ENCODE peak calls at places on chromosome 7, in six cellular contexts. One of them, this sample, is unnamed.

GRCh38 chr7:117711556-117711955 is 161.7 kb downstream of the CTTNBP2 start:
- DNase-seq in OCI-LY7: no peak
- DNase-seq in colonic mucosa: no peak
- DNase-seq in spleen: no peak
- DNase-seq in GM13977: no peak
- DNase-seq in WTC11: no peak
- DNase-seq in this sample: no peak

GRCh38 chr7:23393636-23394035 is 76.7 kb downstream of the IGF2BP3 start:
- DNase-seq in OCI-LY7: no peak
- DNase-seq in colonic mucosa: no peak
- DNase-seq in spleen: no peak
- DNase-seq in GM13977: no peak
- DNase-seq in WTC11: no peak
- DNase-seq in this sample: no peak

GRCh38 chr7:107939472-107940145 is 48.6 kb downstream of the DLD start:
- DNase-seq in OCI-LY7: no peak
- DNase-seq in colonic mucosa: no peak
- DNase-seq in spleen: no peak
- DNase-seq in GM13977: no peak
- DNase-seq in WTC11: no peak
- DNase-seq in this sample: no peak

GRCh38 chr7:117283371-117283770 is 39.5 kb downstream of the WNT2 start:
- DNase-seq in OCI-LY7: no peak
- DNase-seq in colonic mucosa: no peak
- DNase-seq in spleen: no peak
- DNase-seq in GM13977: no peak
- DNase-seq in WTC11: no peak
- DNase-seq in this sample: no peak

GRCh38 chr7:134421998-134422397 is 36.9 kb downstream of the AKR1B1 start:
- DNase-seq in OCI-LY7: no peak
- DNase-seq in colonic mucosa: no peak
- DNase-seq in spleen: no peak
- DNase-seq in GM13977: no peak
- DNase-seq in WTC11: no peak
- DNase-seq in this sample: no peak

GRCh38 chr7:142960955-142961512 is 1.1 kb downstream of the KEL start:
- DNase-seq in OCI-LY7: no peak
- DNase-seq in colonic mucosa: no peak
- DNase-seq in spleen: no peak
- DNase-seq in GM13977: no peak
- DNase-seq in WTC11: peak
- DNase-seq in this sample: no peak

GRCh38 chr7:89757910-89758309 is 396.4 kb upstream of the STEAP1 start:
- DNase-seq in OCI-LY7: no peak
- DNase-seq in colonic mucosa: no peak
- DNase-seq in spleen: no peak
- DNase-seq in GM13977: no peak
- DNase-seq in WTC11: no peak
- DNase-seq in this sample: no peak

GRCh38 chr7:100128602-100128963 is 1.8 kb downstream of the MBLAC1 start:
- DNase-seq in OCI-LY7: peak
- DNase-seq in colonic mucosa: no peak
- DNase-seq in spleen: no peak
- DNase-seq in GM13977: no peak
- DNase-seq in WTC11: no peak
- DNase-seq in this sample: no peak

GRCh38 chr7:76063525-76063924 is 15.6 kb downstream of the MDH2 start:
- DNase-seq in OCI-LY7: no peak
- DNase-seq in colonic mucosa: peak
- DNase-seq in spleen: peak
- DNase-seq in GM13977: peak
- DNase-seq in WTC11: no peak
- DNase-seq in this sample: peak

GRCh38 chr7:3300221-3300650 is 816 bp upstream of the SDK1 start:
- DNase-seq in OCI-LY7: no peak
- DNase-seq in colonic mucosa: no peak
- DNase-seq in spleen: no peak
- DNase-seq in GM13977: no peak
- DNase-seq in WTC11: peak
- DNase-seq in this sample: no peak

GRCh38 chr7:26688388-26688787 is 176.0 kb downstream of the SKAP2 start:
- DNase-seq in OCI-LY7: no peak
- DNase-seq in colonic mucosa: peak
- DNase-seq in spleen: no peak
- DNase-seq in GM13977: no peak
- DNase-seq in WTC11: no peak
- DNase-seq in this sample: no peak

GRCh38 chr7:134703241-134703594 is 56.6 kb downstream of the BPGM start:
- DNase-seq in OCI-LY7: no peak
- DNase-seq in colonic mucosa: no peak
- DNase-seq in spleen: no peak
- DNase-seq in GM13977: no peak
- DNase-seq in WTC11: no peak
- DNase-seq in this sample: no peak

GRCh38 chr7:128909605-128910568 is 622 bp downstream of the KCP start:
- DNase-seq in OCI-LY7: no peak
- DNase-seq in colonic mucosa: no peak
- DNase-seq in spleen: peak
- DNase-seq in GM13977: no peak
- DNase-seq in WTC11: peak
- DNase-seq in this sample: no peak

GRCh38 chr7:22333680-22334141 is 23.2 kb downstream of the RAPGEF5 start:
- DNase-seq in OCI-LY7: no peak
- DNase-seq in colonic mucosa: peak
- DNase-seq in spleen: no peak
- DNase-seq in GM13977: no peak
- DNase-seq in WTC11: no peak
- DNase-seq in this sample: no peak

GRCh38 chr7:111098926-111099250 is 8.0 kb downstream of the LRRN3 start:
- DNase-seq in OCI-LY7: no peak
- DNase-seq in colonic mucosa: no peak
- DNase-seq in spleen: no peak
- DNase-seq in GM13977: no peak
- DNase-seq in WTC11: no peak
- DNase-seq in this sample: no peak

GRCh38 chr7:24653316-24654085 is 80.2 kb downstream of the PALS2 start:
- DNase-seq in OCI-LY7: no peak
- DNase-seq in colonic mucosa: no peak
- DNase-seq in spleen: no peak
- DNase-seq in GM13977: no peak
- DNase-seq in WTC11: no peak
- DNase-seq in this sample: no peak

GRCh38 chr7:128052404-128052803 is 21.2 kb upstream of the LRRC4 start:
- DNase-seq in OCI-LY7: no peak
- DNase-seq in colonic mucosa: no peak
- DNase-seq in spleen: no peak
- DNase-seq in GM13977: no peak
- DNase-seq in WTC11: no peak
- DNase-seq in this sample: no peak

GRCh38 chr7:150826061-150826849 is 25.7 kb downstream of the TMEM176A start:
- DNase-seq in OCI-LY7: no peak
- DNase-seq in colonic mucosa: peak
- DNase-seq in spleen: no peak
- DNase-seq in GM13977: no peak
- DNase-seq in WTC11: no peak
- DNase-seq in this sample: no peak

GRCh38 chr7:10875081-10875480 is 98.6 kb upstream of the PHF14 start:
- DNase-seq in OCI-LY7: no peak
- DNase-seq in colonic mucosa: no peak
- DNase-seq in spleen: no peak
- DNase-seq in GM13977: no peak
- DNase-seq in WTC11: no peak
- DNase-seq in this sample: no peak

GRCh38 chr7:131284702-131285419 is 42.8 kb upstream of the MKLN1 start:
- DNase-seq in OCI-LY7: no peak
- DNase-seq in colonic mucosa: no peak
- DNase-seq in spleen: no peak
- DNase-seq in GM13977: no peak
- DNase-seq in WTC11: peak
- DNase-seq in this sample: no peak

GRCh38 chr7:2934984-2935740 is 91.1 kb upstream of the GNA12 start:
- DNase-seq in OCI-LY7: no peak
- DNase-seq in colonic mucosa: no peak
- DNase-seq in spleen: peak
- DNase-seq in GM13977: no peak
- DNase-seq in WTC11: peak
- DNase-seq in this sample: no peak

GRCh38 chr7:74656911-74657691 is 417 bp upstream of the GTF2I start:
- DNase-seq in OCI-LY7: peak
- DNase-seq in colonic mucosa: peak
- DNase-seq in spleen: peak
- DNase-seq in GM13977: peak
- DNase-seq in WTC11: peak
- DNase-seq in this sample: peak
- TF ChIP-seq CTCF in OCI-LY7: no peak
- TF ChIP-seq CTCF in colonic mucosa: no peak
- TF ChIP-seq CTCF in spleen: peak
- TF ChIP-seq CTCF in GM13977: peak
- TF ChIP-seq CTCF in WTC11: no peak
- TF ChIP-seq CTCF in this sample: no peak

GRCh38 chr7:87886875-87887274 is 10.6 kb downstream of the DBF4 start:
- DNase-seq in OCI-LY7: peak
- DNase-seq in colonic mucosa: no peak
- DNase-seq in spleen: no peak
- DNase-seq in GM13977: no peak
- DNase-seq in WTC11: no peak
- DNase-seq in this sample: no peak
- TF ChIP-seq CTCF in OCI-LY7: peak
- TF ChIP-seq CTCF in colonic mucosa: peak
- TF ChIP-seq CTCF in spleen: peak
- TF ChIP-seq CTCF in GM13977: peak
- TF ChIP-seq CTCF in WTC11: no peak
- TF ChIP-seq CTCF in this sample: peak

DNA sequence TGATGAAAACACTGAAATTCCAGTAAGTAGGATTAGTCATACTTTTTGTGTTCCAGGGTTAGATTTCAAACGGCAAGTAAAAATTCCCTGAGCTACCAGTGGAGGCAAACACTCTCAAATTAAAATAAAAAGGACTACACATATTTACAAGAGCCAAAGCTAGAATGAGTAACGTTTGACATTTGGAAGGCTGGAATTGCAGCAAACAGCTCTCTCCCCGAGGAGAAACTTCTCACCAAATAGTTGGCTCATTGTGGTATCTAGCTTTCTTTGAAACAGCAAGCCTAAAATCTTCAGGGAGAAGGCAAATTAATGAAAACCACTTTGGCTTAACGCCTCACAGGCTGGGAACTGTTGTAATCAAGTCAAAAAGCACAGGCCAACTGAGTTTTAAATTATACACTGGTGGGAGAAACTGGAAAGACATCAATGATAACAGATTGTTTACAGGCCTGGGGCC is 288.3 kb downstream of the SNX13 start:
- DNase-seq in OCI-LY7: no peak
- DNase-seq in colonic mucosa: no peak
- DNase-seq in spleen: no peak
- DNase-seq in GM13977: no peak
- DNase-seq in WTC11: no peak
- DNase-seq in this sample: no peak
- TF ChIP-seq CTCF in OCI-LY7: no peak
- TF ChIP-seq CTCF in colonic mucosa: no peak
- TF ChIP-seq CTCF in spleen: no peak
- TF ChIP-seq CTCF in GM13977: no peak
- TF ChIP-seq CTCF in WTC11: no peak
- TF ChIP-seq CTCF in this sample: no peak

GRCh38 chr7:38429057-38429456 is 155.6 kb upstream of the TARP start:
- DNase-seq in OCI-LY7: no peak
- DNase-seq in colonic mucosa: no peak
- DNase-seq in spleen: no peak
- DNase-seq in GM13977: no peak
- DNase-seq in WTC11: no peak
- DNase-seq in this sample: no peak

GRCh38 chr7:38425509-38425908 is 152.1 kb upstream of the TARP start:
- DNase-seq in OCI-LY7: peak
- DNase-seq in colonic mucosa: no peak
- DNase-seq in spleen: no peak
- DNase-seq in GM13977: no peak
- DNase-seq in WTC11: no peak
- DNase-seq in this sample: no peak

GRCh38 chr7:38427279-38427955 is 154.0 kb upstream of the TARP start:
- DNase-seq in OCI-LY7: no peak
- DNase-seq in colonic mucosa: no peak
- DNase-seq in spleen: no peak
- DNase-seq in GM13977: no peak
- DNase-seq in WTC11: no peak
- DNase-seq in this sample: no peak

GRCh38 chr7:38428040-38428439 is 154.6 kb upstream of the TARP start:
- DNase-seq in OCI-LY7: no peak
- DNase-seq in colonic mucosa: no peak
- DNase-seq in spleen: no peak
- DNase-seq in GM13977: no peak
- DNase-seq in WTC11: no peak
- DNase-seq in this sample: no peak

DNA sequence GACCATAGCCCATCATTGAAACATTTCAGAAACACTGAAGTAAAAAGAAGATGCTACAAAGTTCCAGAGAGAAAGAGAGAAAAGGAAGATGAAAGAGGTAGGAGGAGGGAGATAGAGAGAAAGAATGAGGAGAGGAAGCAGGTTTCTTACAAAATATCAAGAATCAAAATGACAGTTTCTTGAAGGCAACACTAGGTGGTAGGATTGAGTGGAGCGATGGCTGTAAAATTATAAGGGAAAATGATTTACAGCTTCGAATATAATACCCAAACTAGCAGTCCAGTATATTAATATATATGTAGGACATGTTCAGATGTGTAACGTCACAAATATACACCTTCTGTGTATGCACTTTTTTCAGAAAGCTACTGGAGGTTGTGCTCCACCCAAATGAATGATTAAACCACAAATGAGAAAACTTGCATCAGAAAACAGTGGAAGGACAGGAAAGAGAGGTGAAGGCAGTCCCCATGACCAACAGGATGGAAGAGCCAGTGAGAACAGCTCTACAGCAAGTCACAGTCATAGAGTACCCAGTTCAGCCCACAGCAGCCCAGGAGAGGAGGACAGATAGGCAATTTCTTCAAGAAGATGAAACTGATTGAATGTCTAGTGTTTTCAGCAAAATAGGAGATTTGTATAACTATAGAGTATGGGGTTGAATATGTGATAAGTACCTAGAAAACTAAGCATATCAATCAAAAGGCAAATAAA is 151.5 kb upstream of the TARP start:
- DNase-seq in OCI-LY7: no peak
- DNase-seq in colonic mucosa: no peak
- DNase-seq in spleen: no peak
- DNase-seq in GM13977: no peak
- DNase-seq in WTC11: no peak
- DNase-seq in this sample: no peak
- TF ChIP-seq CTCF in OCI-LY7: peak
- TF ChIP-seq CTCF in colonic mucosa: no peak
- TF ChIP-seq CTCF in spleen: no peak
- TF ChIP-seq CTCF in GM13977: no peak
- TF ChIP-seq CTCF in WTC11: no peak
- TF ChIP-seq CTCF in this sample: no peak